ENCODE peak calls at places on chromosomes 4 and X, in nine cellular contexts. Q is breast epithelium, S is HepG2, Y is suprapubic skin, B is tibial nerve, Z is NB4, F is esophagus squamous epithelium, N is transverse colon, R is GM12891. E is an unnamed sample.

GRCh38 chr4:158782539-158783360 is 13.9 kb downstream of the FNIP2 start:
- DNase-seq in Q (no peak), S (peak; percentile 72), Y (no peak), B (no peak), Z (no peak), F (no peak), N (no peak), R (no peak), E (peak; percentile 43)

GRCh38 chr4:151675366-151676060 is 85.3 kb downstream of the GATB start:
- DNase-seq in Q (no peak), S (no peak), Y (no peak), B (no peak), Z (no peak), F (no peak), N (no peak), R (no peak), E (no peak)

GRCh38 chrX:1442016-1442665 is 10.6 kb downstream of the ASMTL start:
- DNase-seq in Q (peak; percentile 22), S (no peak), Y (peak; percentile 67), B (no peak), Z (no peak), F (no peak), N (no peak), R (no peak), E (no peak)

GRCh38 chrX:42943051-42943450 is 165.1 kb upstream of the PPP1R2C start:
- DNase-seq in Q (no peak), S (peak; percentile 1), Y (no peak), B (no peak), Z (no peak), F (no peak), N (no peak), R (no peak), E (no peak)

GRCh38 chr4:2256781-2257191 is 5.1 kb downstream of the MXD4 start:
- DNase-seq in Q (peak; percentile 49), S (no peak), Y (peak; percentile 77), B (no peak), Z (no peak), F (no peak), N (peak; percentile 19), R (peak; percentile 5), E (no peak)

GRCh38 chr4:98687876-98688275 is 29.5 kb upstream of the TSPAN5 start:
- DNase-seq in Q (no peak), S (no peak), Y (no peak), B (no peak), Z (no peak), F (no peak), N (no peak), R (no peak), E (peak; percentile 27)

GRCh38 chr4:70855464-70855863 is 15.8 kb upstream of the GRSF1 start:
- DNase-seq in Q (no peak), S (no peak), Y (no peak), B (no peak), Z (no peak), F (no peak), N (no peak), R (no peak), E (peak; percentile 77)

GRCh38 chr4:153005914-153006381 is 69.8 kb downstream of the FHDC1 start:
- DNase-seq in Q (no peak), S (no peak), Y (no peak), B (no peak), Z (no peak), F (no peak), N (no peak), R (no peak), E (peak; percentile 23)

GRCh38 chrX:8364369-8365141 is 100.1 kb upstream of the VCX3B start:
- DNase-seq in Q (no peak), S (peak; percentile 2), Y (no peak), B (no peak), Z (peak; percentile 58), F (no peak), N (no peak), R (peak; percentile 1), E (no peak)

DNA sequence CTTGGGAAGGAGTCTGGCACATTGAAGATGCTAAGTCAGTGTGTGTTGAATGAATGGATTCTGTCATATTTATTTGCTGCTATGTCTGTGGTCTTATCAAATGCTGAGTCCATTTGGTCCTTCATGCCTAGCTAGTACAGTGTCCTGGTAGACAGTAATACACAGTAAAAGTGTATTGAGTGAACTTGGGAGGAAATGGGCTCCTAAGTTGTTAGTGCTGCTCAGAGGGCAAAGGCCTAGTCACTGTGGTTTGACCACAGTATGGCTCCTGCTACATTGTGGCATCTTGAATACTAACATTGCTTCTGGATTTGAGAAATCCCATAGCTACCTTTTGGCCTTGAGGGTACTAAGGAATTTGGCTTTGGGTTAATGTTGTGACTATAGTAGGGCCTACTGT is 33.9 kb downstream of the MTM1 start:
- DNase-seq in Q (no peak), S (no peak), Y (no peak), B (no peak), Z (no peak), F (no peak), N (no peak), R (no peak), E (no peak)
- TF ChIP-seq POLR2A in Q (no peak), S (no peak), Y (no peak), B (no peak), Z (no peak), F (no peak), N (no peak), R (no peak), E (no peak)

DNA sequence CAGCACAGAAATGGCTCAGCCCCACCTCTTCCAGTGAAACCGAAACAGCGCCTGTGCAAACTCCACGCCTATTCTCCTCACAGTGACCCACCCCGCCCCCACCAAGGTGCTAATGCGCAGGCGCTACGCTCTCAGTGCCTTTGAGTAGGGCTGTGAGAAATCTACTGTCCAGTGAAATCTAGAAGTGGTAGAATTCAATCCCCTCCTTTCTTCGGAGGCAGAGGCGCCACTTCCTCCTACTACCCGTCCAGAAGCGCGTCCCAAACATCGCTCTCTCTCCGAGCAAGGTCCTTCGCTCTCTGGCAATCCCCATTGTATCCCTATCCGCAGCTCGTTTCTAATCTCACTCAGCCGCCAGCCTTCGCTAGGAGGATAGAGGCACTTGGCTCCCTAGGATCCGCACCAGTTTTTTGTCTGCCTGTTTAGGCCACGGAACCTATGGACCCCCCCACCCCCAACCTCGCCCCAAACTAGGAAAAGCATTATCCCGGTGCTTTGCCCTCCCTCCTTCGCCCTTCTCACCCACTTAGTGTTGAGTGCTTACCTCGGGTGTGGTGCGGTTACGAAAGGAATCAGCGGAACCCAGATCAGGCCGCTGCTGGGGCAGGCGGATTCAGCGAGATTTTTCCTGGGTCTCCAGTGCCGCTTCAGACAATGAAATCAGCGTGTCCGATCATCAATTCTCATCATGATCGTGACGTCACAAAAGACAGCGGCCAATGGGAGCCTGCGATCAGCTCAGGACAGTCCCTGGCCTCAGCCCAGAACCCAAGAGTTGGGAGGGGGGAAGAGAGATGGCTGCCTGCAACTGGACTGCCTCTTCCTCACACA is at the start of gene HDX:
- DNase-seq in Q (peak; percentile 70), S (peak; percentile 16), Y (peak; percentile 84), B (peak; percentile 83), Z (no peak), F (no peak), N (peak; percentile 87), R (peak; percentile 17), E (peak; percentile 81)
- TF ChIP-seq POLR2A in Q (no peak), S (no peak), Y (no peak), B (peak; percentile 62), Z (no peak), F (no peak), N (peak; percentile 49), R (peak; percentile 60), E (no peak)

DNA sequence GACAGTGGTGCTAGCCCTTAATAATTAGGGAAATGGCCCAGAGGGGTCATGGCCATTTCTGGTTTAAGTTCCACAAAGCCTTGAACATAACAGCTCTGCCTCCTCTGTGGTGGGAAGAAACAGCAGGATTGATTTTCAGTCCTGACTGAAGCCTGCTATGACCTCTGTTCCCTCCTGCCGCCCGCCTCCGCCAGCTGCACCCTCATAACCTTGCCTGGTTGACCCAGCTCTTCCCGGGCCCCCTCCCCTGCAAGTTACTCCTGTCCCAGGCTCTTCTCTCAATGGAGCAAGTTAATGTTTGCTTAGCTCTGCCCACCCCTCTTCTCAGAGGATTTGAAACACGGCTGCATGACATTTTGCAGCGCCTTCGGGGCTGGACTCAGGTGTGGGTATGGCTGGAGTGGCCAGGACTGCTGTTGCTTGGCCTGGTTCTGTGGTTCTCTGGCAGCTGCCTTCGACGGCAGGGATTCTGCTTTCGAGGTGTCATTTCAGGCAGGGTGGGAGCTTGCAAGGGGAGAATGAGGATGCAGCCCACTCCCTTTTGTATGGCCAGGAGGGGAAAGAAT is 27.3 kb downstream of the BCORL1 start:
- DNase-seq in Q (no peak), S (peak; percentile 3), Y (no peak), B (no peak), Z (no peak), F (no peak), N (no peak), R (no peak), E (no peak)
- TF ChIP-seq POLR2A in Q (no peak), S (no peak), Y (no peak), B (no peak), Z (no peak), F (no peak), N (no peak), R (no peak), E (no peak)

GRCh38 chr4:57114973-57115372 is 4.8 kb upstream of the IGFBP7 start:
- DNase-seq in Q (no peak), S (no peak), Y (no peak), B (no peak), Z (peak; percentile 59), F (no peak), N (no peak), R (no peak), E (no peak)

GRCh38 chr4:57113870-57114269 is 3.7 kb upstream of the IGFBP7 start:
- DNase-seq in Q (no peak), S (no peak), Y (no peak), B (no peak), Z (no peak), F (no peak), N (no peak), R (no peak), E (no peak)

GRCh38 chr4:57109530-57109846 is 697 bp downstream of the IGFBP7 start:
- DNase-seq in Q (no peak), S (no peak), Y (no peak), B (no peak), Z (peak; percentile 49), F (no peak), N (no peak), R (no peak), E (no peak)

GRCh38 chr4:57109847-57110634 is at the start of gene IGFBP7:
- DNase-seq in Q (no peak), S (no peak), Y (no peak), B (no peak), Z (peak; percentile 75), F (no peak), N (peak; percentile 61), R (peak; percentile 40), E (peak; percentile 49)

DNA sequence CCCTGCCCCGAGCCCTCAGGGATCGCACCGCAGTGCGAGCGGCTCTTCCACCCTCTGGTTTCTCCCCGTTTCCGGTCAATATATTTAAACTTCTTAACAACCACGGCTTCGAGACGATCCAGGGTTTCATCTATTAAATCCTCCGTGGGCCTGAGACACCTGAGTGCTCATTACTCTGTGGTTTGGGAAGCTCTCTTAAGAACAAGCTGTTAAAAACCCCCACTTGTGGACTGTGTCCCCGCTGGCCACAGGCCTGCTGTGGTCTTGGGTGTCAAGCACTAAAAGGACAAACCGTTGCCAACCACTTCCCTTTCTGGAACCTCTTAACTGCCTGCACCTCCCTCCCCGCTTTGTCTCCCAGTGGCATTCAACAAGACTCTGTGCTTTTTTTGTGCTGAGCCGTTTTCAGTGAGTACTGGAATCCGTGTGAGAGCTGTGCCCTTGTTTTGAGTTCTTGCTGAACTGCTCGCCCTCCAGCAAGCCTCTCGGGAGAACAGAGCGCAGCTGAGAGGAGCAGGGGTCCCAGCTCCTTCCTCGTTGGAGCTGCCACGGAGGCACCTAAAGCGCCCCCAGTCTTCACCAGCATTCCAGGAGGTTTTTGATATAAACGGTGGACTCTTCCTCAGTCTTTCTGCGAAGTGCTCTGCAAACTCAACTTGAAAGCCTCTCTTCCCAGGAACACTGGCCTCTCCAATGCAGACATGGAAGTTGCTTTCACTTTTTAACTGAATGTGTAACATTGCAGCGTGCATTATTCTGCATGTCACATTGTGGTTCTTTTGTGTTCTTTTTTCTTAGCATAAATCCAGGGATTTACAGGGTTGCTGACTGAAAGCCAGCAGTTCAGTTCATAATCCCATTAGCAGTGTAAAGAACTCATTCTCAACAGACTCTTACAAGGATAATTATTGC is 706 bp upstream of the IGFBP7 start:
- DNase-seq in Q (no peak), S (no peak), Y (no peak), B (peak; percentile 48), Z (peak; percentile 99), F (no peak), N (peak; percentile 30), R (peak; percentile 19), E (peak; percentile 34)
- TF ChIP-seq POLR2A in Q (no peak), S (no peak), Y (no peak), B (no peak), Z (peak; percentile 44), F (no peak), N (no peak), R (no peak), E (no peak)

E was measured in erythroblast.